ENCODE peak calls at places on chromosome 14, in four cellular contexts. N is psoas muscle, D is endothelial cell, I is dorsolateral prefrontal cortex. O is an unnamed sample.

GRCh38 chr14:87066221-87066817 is 926.7 kb downstream of the GALC start:
- DNase-seq in D (no peak), N (no peak), I (no peak), O (no peak)

GRCh38 chr14:92651793-92652382 is 96.5 kb downstream of the LGMN start:
- DNase-seq in D (no peak), I (no peak), N (peak; percentile 52), O (peak; percentile 50)

GRCh38 chr14:78848234-78848820 is 678.2 kb downstream of the NRXN3 start:
- DNase-seq in D (peak; percentile 65), I (no peak), N (no peak), O (peak; percentile 29)

GRCh38 chr14:103653802-103654201 is 24.8 kb downstream of the KLC1 start:
- DNase-seq in I (no peak), N (no peak), D (no peak), O (no peak)

GRCh38 chr14:94476018-94476417 is at the start of gene SERPINA9:
- DNase-seq in D (no peak), N (no peak), I (no peak), O (no peak)

GRCh38 chr14:103519043-103519836 is 3.4 kb downstream of the CKB start:
- DNase-seq in D (no peak), I (no peak), N (no peak), O (peak; percentile 42)

GRCh38 chr14:36477266-36477665 is 42.8 kb downstream of the NKX2-1 start:
- DNase-seq in N (no peak), I (no peak), D (no peak), O (no peak)

GRCh38 chr14:33933386-33933934 is 17.4 kb downstream of the EGLN3 start:
- DNase-seq in I (no peak), D (no peak), N (no peak), O (no peak)

DNA sequence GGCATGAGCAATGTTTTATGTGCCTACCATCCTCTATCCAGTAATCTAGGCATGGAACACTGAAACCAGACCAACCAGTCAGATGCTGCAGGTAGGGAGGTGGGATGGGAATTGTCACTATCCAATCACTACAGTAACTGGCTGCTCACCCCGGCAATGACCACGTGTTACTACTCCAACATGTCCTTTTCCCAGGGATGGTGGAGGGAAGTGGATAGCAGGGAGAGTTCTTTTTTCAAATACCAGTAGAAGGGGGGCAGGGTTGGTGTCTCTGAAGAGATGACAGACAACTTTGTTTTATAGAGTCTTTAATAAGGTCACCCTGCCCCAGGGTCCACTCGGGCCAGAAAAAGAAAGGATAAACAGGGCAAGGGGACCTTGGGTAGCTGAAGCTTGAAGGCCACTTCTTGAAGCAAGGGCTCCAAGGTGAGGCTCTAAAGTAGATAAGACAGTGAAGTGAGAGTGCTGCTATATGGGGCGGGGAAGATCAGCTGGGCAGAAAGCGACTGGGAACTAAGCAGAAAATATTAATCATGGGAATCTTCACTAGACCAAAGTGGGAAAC is 14.7 kb upstream of the CDH24 start:
- DNase-seq in D (no peak), N (no peak), I (no peak), O (no peak)
- TF ChIP-seq CTCF in D (no peak), N (no peak), I (no peak), O (no peak)

GRCh38 chr14:83463500-83464098 is 1929.9 kb upstream of the SEL1L start:
- DNase-seq in I (no peak), D (peak; percentile 70), N (no peak), O (peak; percentile 3)
- TF ChIP-seq CTCF in I (peak; percentile 81), D (peak; percentile 86), N (peak; percentile 36), O (peak; percentile 33)

GRCh38 chr14:81435578-81436295 is 35.6 kb upstream of the STON2 start:
- DNase-seq in N (peak; percentile 65), D (peak; percentile 66), I (no peak), O (peak; percentile 54)
- TF ChIP-seq CTCF in N (no peak), D (no peak), I (no peak), O (no peak)

GRCh38 chr14:52703225-52703624 is 3.8 kb upstream of the PSMC6 start:
- DNase-seq in I (no peak), N (peak; percentile 26), D (no peak), O (no peak)

GRCh38 chr14:52701223-52701622 is 5.8 kb upstream of the PSMC6 start:
- DNase-seq in D (no peak), N (no peak), I (no peak), O (no peak)

GRCh38 chr14:52703664-52704063 is 3.3 kb upstream of the PSMC6 start:
- DNase-seq in I (no peak), N (no peak), D (no peak), O (no peak)

GRCh38 chr14:52706724-52707706 is at the start of gene PSMC6:
- DNase-seq in N (peak; percentile 95), D (peak; percentile 95), I (peak; percentile 96), O (peak; percentile 92)

GRCh38 chr14:52706286-52706685 is 714 bp upstream of the PSMC6 start:
- DNase-seq in I (no peak), D (no peak), N (no peak), O (no peak)
- TF ChIP-seq CTCF in I (no peak), D (no peak), N (no peak), O (no peak)

GRCh38 chr14:40413146-40413545 is 980.9 kb upstream of the FBXO33 start:
- DNase-seq in N (no peak), I (no peak), D (no peak), O (no peak)

GRCh38 chr14:40417777-40418401 is 985.7 kb upstream of the FBXO33 start:
- DNase-seq in I (no peak), D (peak; percentile 67), N (no peak), O (peak; percentile 9)
- TF ChIP-seq CTCF in I (peak; percentile 61), D (peak; percentile 87), N (peak; percentile 27), O (peak; percentile 38)

GRCh38 chr14:75259510-75259855 is 19.1 kb upstream of the FOS start:
- DNase-seq in D (no peak), I (no peak), N (no peak), O (no peak)
- TF ChIP-seq CTCF in D (no peak), I (peak; percentile 4), N (no peak), O (no peak)

GRCh38 chr14:68523994-68524725 is 268.7 kb downstream of the ZFP36L1 start:
- DNase-seq in I (no peak), N (no peak), D (no peak), O (no peak)
- TF ChIP-seq CTCF in I (no peak), N (peak; percentile 33), D (no peak), O (no peak)

GRCh38 chr14:52514046-52514811 is 38.1 kb downstream of the TXNDC16 start:
- DNase-seq in I (no peak), N (no peak), D (no peak), O (no peak)

GRCh38 chr14:52513249-52513648 is 39.1 kb downstream of the TXNDC16 start:
- DNase-seq in I (no peak), N (no peak), D (no peak), O (no peak)
- TF ChIP-seq CTCF in I (no peak), N (no peak), D (no peak), O (no peak)

GRCh38 chr14:43901950-43902349 is 605.1 kb downstream of the FSCB start:
- DNase-seq in D (no peak), N (no peak), I (no peak), O (no peak)

GRCh38 chr14:43896044-43896443 is 611.0 kb downstream of the FSCB start:
- DNase-seq in D (no peak), I (no peak), N (no peak), O (no peak)

GRCh38 chr14:43894534-43894933 is 612.5 kb downstream of the FSCB start:
- DNase-seq in N (no peak), I (no peak), D (no peak), O (no peak)

GRCh38 chr14:43900173-43900655 is 606.9 kb downstream of the FSCB start:
- DNase-seq in I (no peak), N (no peak), D (no peak), O (no peak)

DNA sequence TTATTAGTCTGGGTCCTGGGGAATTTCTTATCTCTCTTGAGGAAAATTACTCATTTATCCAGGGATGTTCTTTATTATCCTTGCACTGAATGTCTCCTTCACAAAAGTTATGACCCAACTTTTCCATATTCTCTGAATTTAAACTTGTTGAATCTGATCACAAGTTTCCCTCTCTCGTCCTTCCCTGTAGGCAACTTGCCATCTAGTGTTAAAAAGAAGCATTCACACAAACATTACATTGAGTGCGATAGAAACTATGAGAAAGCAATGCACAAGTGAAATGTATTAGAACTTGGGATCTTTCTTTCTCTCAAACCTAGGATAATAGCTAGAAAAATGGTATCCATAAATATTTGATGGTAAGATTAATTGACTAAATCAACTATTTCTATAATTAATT is 608.4 kb downstream of the FSCB start:
- DNase-seq in I (no peak), D (no peak), N (no peak), O (no peak)
- TF ChIP-seq CTCF in I (no peak), D (no peak), N (no peak), O (no peak)

O was measured in GM20000.